ENCODE peak calls at places on chromosomes 12 and 14, in six cellular contexts. K is AG10803, J is A549, V is osteoblast, C is transverse colon, R is lung. E is an unnamed sample.

GRCh38 chr14:36288496-36288895 is 31.9 kb downstream of the MBIP start:
- DNase-seq in K (no peak), J (no peak), V (no peak), C (no peak), R (no peak), E (no peak)

GRCh38 chr14:81246561-81247270 is 26.0 kb upstream of the GTF2A1 start:
- DNase-seq in K (peak; percentile 73), J (no peak), V (peak; percentile 82), C (no peak), R (no peak), E (no peak)

GRCh38 chr12:29562167-29562776 is 64.8 kb upstream of the OVCH1 start:
- DNase-seq in K (no peak), J (no peak), V (peak; percentile 86), C (no peak), R (no peak), E (no peak)

GRCh38 chr12:59710004-59710628 is 114.3 kb downstream of the SLC16A7 start:
- DNase-seq in K (no peak), J (no peak), V (no peak), C (no peak), R (no peak), E (no peak)

GRCh38 chr12:117607778-117608177 is 246.4 kb upstream of the NOS1 start:
- DNase-seq in K (no peak), J (no peak), V (no peak), C (no peak), R (no peak), E (no peak)

GRCh38 chr12:130879212-130879686 is 7.4 kb downstream of the RAN start:
- DNase-seq in K (no peak), J (no peak), V (no peak), C (peak; percentile 13), R (no peak), E (no peak)

GRCh38 chr14:102620413-102620812 is 28.0 kb downstream of the RCOR1 start:
- DNase-seq in K (peak; percentile 75), J (no peak), V (no peak), C (no peak), R (no peak), E (peak; percentile 12)

GRCh38 chr12:79233341-79233761 is 368.8 kb downstream of the SYT1 start:
- DNase-seq in K (no peak), J (no peak), V (no peak), C (no peak), R (no peak), E (no peak)

GRCh38 chr12:26514364-26514763 is 318.6 kb downstream of the ITPR2 start:
- DNase-seq in K (peak; percentile 19), J (no peak), V (no peak), C (no peak), R (no peak), E (no peak)

GRCh38 chr14:22580604-22581003 is 8.4 kb downstream of the DAD1 start:
- DNase-seq in K (no peak), J (no peak), V (no peak), C (no peak), R (no peak), E (no peak)

GRCh38 chr12:69996722-69997121 is 171.7 kb downstream of the MYRFL start:
- DNase-seq in K (no peak), J (no peak), V (no peak), C (no peak), R (no peak), E (no peak)

GRCh38 chr12:87687362-87687761 is 341.8 kb downstream of the C12orf50 start:
- DNase-seq in K (peak; percentile 51), J (peak; percentile 50), V (no peak), C (no peak), R (no peak), E (peak; percentile 24)

GRCh38 chr14:64688801-64689200 is 15.4 kb upstream of the PLEKHG3 start:
- DNase-seq in K (no peak), J (no peak), V (no peak), C (no peak), R (no peak), E (no peak)

GRCh38 chr12:58765653-58766554 is 154.4 kb downstream of the LRIG3 start:
- DNase-seq in K (peak; percentile 32), J (peak; percentile 76), V (no peak), C (no peak), R (no peak), E (no peak)

GRCh38 chr12:106187842-106188241 is 49.1 kb upstream of the NUAK1 start:
- DNase-seq in K (no peak), J (no peak), V (no peak), C (no peak), R (no peak), E (no peak)

GRCh38 chr12:106187155-106187789 is 48.5 kb upstream of the NUAK1 start:
- DNase-seq in K (no peak), J (no peak), V (no peak), C (no peak), R (no peak), E (no peak)

GRCh38 chr12:106192659-106193403 is 54.1 kb upstream of the NUAK1 start:
- DNase-seq in K (peak; percentile 61), J (no peak), V (no peak), C (no peak), R (no peak), E (no peak)

GRCh38 chr12:106188249-106188648 is 49.5 kb upstream of the NUAK1 start:
- DNase-seq in K (no peak), J (no peak), V (no peak), C (no peak), R (no peak), E (no peak)

GRCh38 chr12:106189341-106189740 is 50.6 kb upstream of the NUAK1 start:
- DNase-seq in K (no peak), J (no peak), V (no peak), C (no peak), R (no peak), E (no peak)
- TF ChIP-seq CTCF in K (no peak), J (no peak), V (no peak), C (no peak), R (no peak), E (no peak)

GRCh38 chr12:120230974-120231315 is 30.0 kb upstream of the RPLP0 start:
- DNase-seq in K (no peak), J (no peak), V (peak; percentile 73), C (no peak), R (no peak), E (no peak)

GRCh38 chr12:120230326-120230973 is 29.5 kb upstream of the RPLP0 start:
- DNase-seq in K (peak; percentile 91), J (peak; percentile 97), V (peak; percentile 96), C (peak; percentile 51), R (peak; percentile 56), E (peak; percentile 80)

GRCh38 chr12:120229071-120229582 is 28.2 kb upstream of the RPLP0 start:
- DNase-seq in K (no peak), J (peak; percentile 75), V (peak; percentile 55), C (no peak), R (no peak), E (no peak)

GRCh38 chr12:120229583-120230325 is 28.8 kb upstream of the RPLP0 start:
- DNase-seq in K (no peak), J (peak; percentile 62), V (peak; percentile 84), C (peak; percentile 56), R (no peak), E (no peak)

DNA sequence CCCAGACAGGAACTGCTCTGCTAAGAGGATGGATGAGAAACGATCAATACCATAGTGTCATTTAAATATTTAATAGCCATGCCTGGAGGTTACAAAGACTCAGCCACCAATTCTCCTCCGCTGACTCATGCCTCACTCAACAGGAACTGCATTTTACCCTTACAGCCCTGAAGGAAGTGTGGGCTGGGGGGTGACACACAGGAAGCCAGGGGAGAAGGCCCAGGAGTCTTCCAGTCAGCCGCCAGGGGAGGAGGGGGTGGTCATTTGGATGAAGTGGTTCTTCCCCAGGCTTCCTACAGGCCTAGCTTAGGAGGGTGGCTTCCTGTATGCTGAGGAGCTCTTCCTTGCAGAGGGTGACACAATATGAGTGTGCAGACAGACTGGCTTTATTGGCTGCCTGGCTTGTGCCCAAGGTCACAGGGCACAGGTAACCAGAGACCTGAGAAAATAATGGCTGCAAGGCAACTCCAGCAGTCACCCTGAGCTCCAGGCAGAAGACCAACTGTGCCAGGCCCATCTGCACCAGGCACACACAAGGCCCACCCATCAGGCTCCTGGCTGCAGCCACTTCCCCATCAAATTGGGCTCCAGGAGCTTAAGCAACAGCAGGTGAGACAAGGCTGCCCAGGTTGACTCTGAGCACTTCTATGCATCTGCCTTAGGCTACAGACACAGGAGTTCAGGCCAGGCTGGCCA is 30.6 kb upstream of the RPLP0 start:
- DNase-seq in K (peak; percentile 92), J (peak; percentile 94), V (peak; percentile 95), C (peak; percentile 58), R (peak; percentile 70), E (peak; percentile 67)
- H3K4me3 ChIP-seq in K (no peak overlapping the region), J (peak overlapping the region; percentile 25), V (peak overlapping the region; percentile 43), C (no peak overlapping the region), R (no peak overlapping the region), E (peak overlapping the region; percentile 6)

GRCh38 chr14:68656452-68656851 is 136.4 kb downstream of the ZFP36L1 start:
- DNase-seq in K (no peak), J (no peak), V (no peak), C (no peak), R (no peak), E (no peak)

GRCh38 chr14:68655021-68655811 is 137.7 kb downstream of the ZFP36L1 start:
- DNase-seq in K (no peak), J (no peak), V (no peak), C (no peak), R (no peak), E (no peak)

GRCh38 chr14:68654471-68654941 is 138.4 kb downstream of the ZFP36L1 start:
- DNase-seq in K (no peak), J (no peak), V (no peak), C (no peak), R (no peak), E (no peak)

GRCh38 chr14:68657300-68658028 is 135.4 kb downstream of the ZFP36L1 start:
- DNase-seq in K (no peak), J (no peak), V (no peak), C (no peak), R (no peak), E (no peak)

GRCh38 chr14:68655961-68656360 is 136.9 kb downstream of the ZFP36L1 start:
- DNase-seq in K (no peak), J (peak; percentile 46), V (no peak), C (no peak), R (no peak), E (no peak)
- TF ChIP-seq CTCF in K (peak; percentile 3), J (peak; percentile 29), V (peak; percentile 6), C (no peak), R (no peak), E (no peak)

GRCh38 chr12:14567311-14568195 is at the start of gene PLBD1:
- DNase-seq in K (peak; percentile 21), J (peak; percentile 56), V (peak; percentile 81), C (peak; percentile 71), R (peak; percentile 82), E (no peak)
- H3K4me3 ChIP-seq in K (peak within 1 kb of the TSS; percentile 47), J (peak within 1 kb of the TSS; percentile 44), V (peak within 1 kb of the TSS; percentile 64), C (peak within 1 kb of the TSS; percentile 68), R (peak within 1 kb of the TSS; percentile 44), E (peak within 1 kb of the TSS; percentile 44)

GRCh38 chr14:76666746-76667145 is 94.5 kb upstream of the VASH1 start:
- DNase-seq in K (no peak), J (no peak), V (no peak), C (no peak), R (no peak), E (no peak)
- TF ChIP-seq CTCF in K (no peak), J (no peak), V (no peak), C (no peak), R (no peak), E (no peak)

GRCh38 chr14:91520138-91520537 is 10.0 kb upstream of the PPP4R3A start:
- DNase-seq in K (no peak), J (no peak), V (no peak), C (no peak), R (no peak), E (no peak)
- H3K4me3 ChIP-seq in K (no peak overlapping the region), J (no peak overlapping the region), V (no peak overlapping the region), C (no peak overlapping the region), R (no peak overlapping the region), E (no peak overlapping the region)

GRCh38 chr14:20487402-20487742 is 18.0 kb upstream of the RNASE10 start:
- DNase-seq in K (no peak), J (no peak), V (no peak), C (no peak), R (no peak), E (no peak)
- TF ChIP-seq CTCF in K (no peak), J (no peak), V (no peak), C (no peak), R (no peak), E (no peak)

E was measured in AG04449.